ENCODE peak calls at places on chromosomes 13 and 19, in six cellular contexts. B is amygdala; U is A172; J is NCI-H460; L is effector memory CD8-positive, alpha-beta T cell; K is GM13977. O is an unnamed sample.

GRCh38 chr19:47272448-47273312 is 2.0 kb upstream of the INAFM1 start:
- DNase-seq in B (no peak), U (peak), J (no peak), L (no peak), K (no peak), O (no peak)

GRCh38 chr19:43534811-43535761 is 2.1 kb downstream of the ZNF575 start:
- DNase-seq in B (no peak), U (peak), J (no peak), L (peak), K (no peak), O (no peak)

GRCh38 chr19:13920940-13921744 is 15.1 kb downstream of the CC2D1A start:
- DNase-seq in B (no peak), U (peak), J (no peak), L (no peak), K (peak), O (peak)

GRCh38 chr19:13502231-13502630 is 4.0 kb downstream of the CACNA1A start:
- DNase-seq in B (no peak), U (no peak), J (no peak), L (no peak), K (no peak), O (no peak)

GRCh38 chr13:112968910-112969691 is at the start of gene MCF2L:
- DNase-seq in B (no peak), U (peak), J (no peak), L (peak), K (peak), O (no peak)

GRCh38 chr19:10603873-10604459 is 16.9 kb upstream of the AP1M2 start:
- DNase-seq in B (no peak), U (no peak), J (no peak), L (peak), K (peak), O (no peak)

GRCh38 chr19:31263317-31263716 is 85.9 kb downstream of the TSHZ3 start:
- DNase-seq in B (no peak), U (no peak), J (no peak), L (no peak), K (no peak), O (no peak)

GRCh38 chr19:38793671-38794070 is 4.7 kb downstream of the LGALS7B start:
- DNase-seq in B (no peak), U (no peak), J (no peak), L (no peak), K (no peak), O (no peak)

GRCh38 chr13:63631006-63631405 is 2215.4 kb upstream of the PCDH20 start:
- DNase-seq in B (no peak), U (no peak), J (no peak), L (no peak), K (no peak), O (no peak)

GRCh38 chr19:6099037-6099436 is 11.3 kb downstream of the RFX2 start:
- DNase-seq in B (no peak), U (no peak), J (no peak), L (no peak), K (no peak), O (no peak)

GRCh38 chr19:18204394-18205179 is 745 bp upstream of the RAB3A start:
- DNase-seq in B (no peak), U (no peak), J (no peak), L (no peak), K (no peak), O (no peak)

GRCh38 chr13:100274942-100275506 is 186.1 kb downstream of the PCCA start:
- DNase-seq in B (no peak), U (no peak), J (no peak), L (no peak), K (no peak), O (no peak)

GRCh38 chr19:49637865-49638350 is 2.0 kb downstream of the RRAS start:
- DNase-seq in B (no peak), U (peak), J (peak), L (no peak), K (no peak), O (peak)

GRCh38 chr19:45848922-45849321 is 14.0 kb downstream of the SYMPK start:
- DNase-seq in B (no peak), U (no peak), J (no peak), L (no peak), K (no peak), O (no peak)

GRCh38 chr19:19805480-19805879 is 16.1 kb downstream of the ZNF506 start:
- DNase-seq in B (no peak), U (no peak), J (no peak), L (no peak), K (no peak), O (no peak)

GRCh38 chr13:42211704-42212103 is 60.2 kb upstream of the AKAP11 start:
- DNase-seq in B (no peak), U (peak), J (no peak), L (no peak), K (no peak), O (peak)

GRCh38 chr19:43618921-43619261 is 538 bp downstream of the ZNF428 start:
- DNase-seq in B (no peak), U (no peak), J (no peak), L (no peak), K (peak), O (no peak)

GRCh38 chr19:6439743-6440142 is 6.2 kb upstream of the SLC25A41 start:
- DNase-seq in B (no peak), U (no peak), J (no peak), L (no peak), K (no peak), O (no peak)

GRCh38 chr19:39325778-39326680 is 5.4 kb upstream of the LRFN1 start:
- DNase-seq in B (no peak), U (peak), J (no peak), L (no peak), K (no peak), O (peak)

GRCh38 chr13:33348366-33348765 is 62.8 kb upstream of the STARD13 start:
- DNase-seq in B (no peak), U (peak), J (no peak), L (no peak), K (no peak), O (no peak)

GRCh38 chr13:72782717-72783116 is 784 bp downstream of the PIBF1 start:
- DNase-seq in B (no peak), U (peak), J (no peak), L (no peak), K (peak), O (peak)

GRCh38 chr19:46661735-46662592 is 982 bp upstream of the DACT3 start:
- DNase-seq in B (peak), U (peak), J (peak), L (peak), K (peak), O (peak)

GRCh38 chr19:3054972-3055740 is 7.1 kb downstream of the TLE5 start:
- DNase-seq in B (no peak), U (peak), J (no peak), L (no peak), K (no peak), O (peak)

GRCh38 chr19:11322269-11323024 is 17.0 kb downstream of the RAB3D start:
- DNase-seq in B (no peak), U (no peak), J (no peak), L (no peak), K (no peak), O (no peak)

GRCh38 chr19:3849092-3849491 is 19.7 kb downstream of the ZFR2 start:
- DNase-seq in B (no peak), U (peak), J (no peak), L (peak), K (no peak), O (no peak)

GRCh38 chr19:54188224-54188871 is 1.0 kb downstream of the MBOAT7 start:
- DNase-seq in B (no peak), U (peak), J (no peak), L (no peak), K (no peak), O (peak)

GRCh38 chr13:110307697-110308376 is 753 bp downstream of the COL4A2 start:
- DNase-seq in B (no peak), U (no peak), J (no peak), L (no peak), K (no peak), O (peak)

GRCh38 chr19:58536852-58537798 is 6.7 kb upstream of the TRIM28 start:
- DNase-seq in B (no peak), U (no peak), J (no peak), L (no peak), K (no peak), O (no peak)

GRCh38 chr13:97127842-97128241 is 94.3 kb upstream of the MBNL2 start:
- DNase-seq in B (no peak), U (no peak), J (no peak), L (no peak), K (no peak), O (no peak)

GRCh38 chr13:99986751-99987150 is 5.2 kb downstream of the ZIC2 start:
- DNase-seq in B (no peak), U (no peak), J (no peak), L (no peak), K (no peak), O (no peak)

GRCh38 chr13:40315416-40316064 is 350.9 kb downstream of the FOXO1 start:
- DNase-seq in B (no peak), U (peak), J (no peak), L (peak), K (no peak), O (no peak)

GRCh38 chr19:12194827-12195500 is 32.1 kb downstream of the ZNF136 start:
- DNase-seq in B (peak), U (no peak), J (no peak), L (peak), K (peak), O (no peak)

GRCh38 chr13:45209229-45209628 is 8.4 kb upstream of the KCTD4 start:
- DNase-seq in B (no peak), U (no peak), J (no peak), L (no peak), K (no peak), O (no peak)

GRCh38 chr13:44368062-44368591 is 5.5 kb upstream of the SERP2 start:
- DNase-seq in B (no peak), U (peak), J (no peak), L (no peak), K (no peak), O (no peak)